ENCODE peak calls at places on chromosomes 6 and 20, in five cellular contexts. One of them, this sample, is unnamed.

GRCh38 chr6:19892250-19892649 is 55.1 kb downstream of the ID4 start:
- DNase-seq in AG10803: no peak
- DNase-seq in A549: no peak
- DNase-seq in natural killer cell: no peak
- DNase-seq in GM23338: no peak
- DNase-seq in this sample: no peak

GRCh38 chr6:118810420-118811027 is 83.4 kb upstream of the ASF1A start:
- DNase-seq in A549: no peak
- DNase-seq in GM23338: peak; percentile 41
- DNase-seq in AG10803: no peak
- DNase-seq in natural killer cell: peak; percentile 65
- DNase-seq in this sample: no peak

GRCh38 chr6:144953552-144954240 is 668.6 kb downstream of the UTRN start:
- DNase-seq in AG10803: peak; percentile 84
- DNase-seq in GM23338: no peak
- DNase-seq in natural killer cell: no peak
- DNase-seq in A549: peak; percentile 53
- DNase-seq in this sample: no peak

GRCh38 chr20:62835931-62836861 is 19.3 kb downstream of the COL9A3 start:
- DNase-seq in GM23338: no peak
- DNase-seq in AG10803: no peak
- DNase-seq in natural killer cell: no peak
- DNase-seq in A549: no peak
- DNase-seq in this sample: no peak

GRCh38 chr6:123520208-123520607 is 116.5 kb downstream of the TRDN start:
- DNase-seq in natural killer cell: no peak
- DNase-seq in AG10803: no peak
- DNase-seq in A549: no peak
- DNase-seq in GM23338: no peak
- DNase-seq in this sample: no peak

GRCh38 chr6:32972353-32973143 is 4.2 kb downstream of the BRD2 start:
- DNase-seq in GM23338: peak; percentile 35
- DNase-seq in AG10803: no peak
- DNase-seq in natural killer cell: peak; percentile 67
- DNase-seq in A549: no peak
- DNase-seq in this sample: peak; percentile 57

GRCh38 chr6:165850434-165851019 is 187.5 kb upstream of the PDE10A start:
- DNase-seq in A549: peak; percentile 53
- DNase-seq in natural killer cell: peak; percentile 39
- DNase-seq in AG10803: peak; percentile 55
- DNase-seq in GM23338: peak; percentile 68
- DNase-seq in this sample: peak; percentile 42

GRCh38 chr6:13908955-13909381 is 15.8 kb upstream of the RNF182 start:
- DNase-seq in AG10803: peak; percentile 66
- DNase-seq in natural killer cell: no peak
- DNase-seq in A549: peak; percentile 58
- DNase-seq in GM23338: peak; percentile 85
- DNase-seq in this sample: no peak

GRCh38 chr6:62367601-62368000 is 81.6 kb upstream of the KHDRBS2 start:
- DNase-seq in natural killer cell: no peak
- DNase-seq in AG10803: no peak
- DNase-seq in A549: no peak
- DNase-seq in GM23338: no peak
- DNase-seq in this sample: no peak

GRCh38 chr6:116263353-116263752 is 9.5 kb upstream of the TSPYL4 start:
- DNase-seq in GM23338: no peak
- DNase-seq in A549: no peak
- DNase-seq in AG10803: no peak
- DNase-seq in natural killer cell: no peak
- DNase-seq in this sample: no peak

GRCh38 chr20:34473262-34473883 is 42.8 kb upstream of the DYNLRB1 start:
- DNase-seq in A549: peak; percentile 74
- DNase-seq in GM23338: peak; percentile 71
- DNase-seq in natural killer cell: no peak
- DNase-seq in AG10803: peak; percentile 38
- DNase-seq in this sample: no peak

GRCh38 chr6:42099340-42100028 is 42.9 kb downstream of the C6orf132 start:
- DNase-seq in A549: no peak
- DNase-seq in AG10803: peak; percentile 41
- DNase-seq in GM23338: peak; percentile 44
- DNase-seq in natural killer cell: no peak
- DNase-seq in this sample: no peak

GRCh38 chr6:19879663-19880062 is 42.5 kb downstream of the ID4 start:
- DNase-seq in natural killer cell: no peak
- DNase-seq in GM23338: no peak
- DNase-seq in A549: no peak
- DNase-seq in AG10803: no peak
- DNase-seq in this sample: no peak

GRCh38 chr6:72890233-72890632 is 268.4 kb downstream of the KCNQ5 start:
- DNase-seq in natural killer cell: no peak
- DNase-seq in GM23338: no peak
- DNase-seq in AG10803: no peak
- DNase-seq in A549: no peak
- DNase-seq in this sample: no peak

GRCh38 chr20:10857362-10858070 is 183.7 kb upstream of the JAG1 start:
- DNase-seq in A549: peak; percentile 97
- DNase-seq in AG10803: peak; percentile 46
- DNase-seq in natural killer cell: no peak
- DNase-seq in GM23338: no peak
- DNase-seq in this sample: no peak

GRCh38 chr6:156783958-156784357 is 6.8 kb downstream of the ARID1B start:
- DNase-seq in A549: no peak
- DNase-seq in AG10803: no peak
- DNase-seq in GM23338: peak; percentile 70
- DNase-seq in natural killer cell: no peak
- DNase-seq in this sample: no peak

GRCh38 chr20:47111576-47111975 is 216.9 kb downstream of the EYA2 start:
- DNase-seq in A549: no peak
- DNase-seq in natural killer cell: no peak
- DNase-seq in GM23338: no peak
- DNase-seq in AG10803: no peak
- DNase-seq in this sample: no peak

GRCh38 chr6:128199461-128199860 is 298.6 kb upstream of the THEMIS start:
- DNase-seq in GM23338: no peak
- DNase-seq in AG10803: no peak
- DNase-seq in A549: no peak
- DNase-seq in natural killer cell: no peak
- DNase-seq in this sample: no peak

GRCh38 chr6:55670850-55671413 is 91.9 kb upstream of the HMGCLL1 start:
- DNase-seq in GM23338: peak; percentile 25
- DNase-seq in natural killer cell: no peak
- DNase-seq in A549: no peak
- DNase-seq in AG10803: no peak
- DNase-seq in this sample: no peak

GRCh38 chr6:100446115-100446921 is 18.4 kb downstream of the SIM1 start:
- DNase-seq in natural killer cell: no peak
- DNase-seq in AG10803: no peak
- DNase-seq in GM23338: peak; percentile 65
- DNase-seq in A549: no peak
- DNase-seq in this sample: no peak

GRCh38 chr6:25017932-25018581 is 82.3 kb upstream of the RIPOR2 start:
- DNase-seq in natural killer cell: peak; percentile 69
- DNase-seq in A549: peak; percentile 37
- DNase-seq in GM23338: peak; percentile 94
- DNase-seq in AG10803: peak; percentile 55
- DNase-seq in this sample: no peak

GRCh38 chr6:107571354-107571753 is 81.4 kb downstream of the SOBP start:
- DNase-seq in A549: no peak
- DNase-seq in GM23338: no peak
- DNase-seq in AG10803: no peak
- DNase-seq in natural killer cell: no peak
- DNase-seq in this sample: no peak

GRCh38 chr6:123014835-123015234 is 18.8 kb downstream of the CLVS2 start:
- DNase-seq in natural killer cell: no peak
- DNase-seq in AG10803: no peak
- DNase-seq in GM23338: no peak
- DNase-seq in A549: no peak
- DNase-seq in this sample: no peak

GRCh38 chr6:36280983-36281382 is 11.1 kb downstream of the PNPLA1 start:
- DNase-seq in A549: no peak
- DNase-seq in natural killer cell: no peak
- DNase-seq in GM23338: no peak
- DNase-seq in AG10803: no peak
- DNase-seq in this sample: no peak

GRCh38 chr6:148053209-148053608 is 289.4 kb upstream of the SASH1 start:
- DNase-seq in natural killer cell: no peak
- DNase-seq in A549: no peak
- DNase-seq in AG10803: no peak
- DNase-seq in GM23338: no peak
- DNase-seq in this sample: no peak

GRCh38 chr6:129498950-129499870 is 210.8 kb downstream of the ARHGAP18 start:
- DNase-seq in GM23338: peak; percentile 80
- DNase-seq in A549: peak; percentile 52
- DNase-seq in natural killer cell: no peak
- DNase-seq in AG10803: peak; percentile 53
- DNase-seq in this sample: no peak

GRCh38 chr6:84615113-84615850 is 149.1 kb downstream of the TBX18 start:
- DNase-seq in natural killer cell: no peak
- DNase-seq in GM23338: no peak
- DNase-seq in AG10803: peak; percentile 38
- DNase-seq in A549: no peak
- DNase-seq in this sample: no peak

GRCh38 chr20:32631916-32632460 is 41.8 kb downstream of the C20orf203 start:
- DNase-seq in natural killer cell: no peak
- DNase-seq in AG10803: no peak
- DNase-seq in GM23338: peak; percentile 66
- DNase-seq in A549: no peak
- DNase-seq in this sample: no peak
- TF ChIP-seq CTCF in natural killer cell: no peak
- TF ChIP-seq CTCF in AG10803: no peak
- TF ChIP-seq CTCF in GM23338: no peak
- TF ChIP-seq CTCF in A549: no peak
- TF ChIP-seq CTCF in this sample: no peak

DNA sequence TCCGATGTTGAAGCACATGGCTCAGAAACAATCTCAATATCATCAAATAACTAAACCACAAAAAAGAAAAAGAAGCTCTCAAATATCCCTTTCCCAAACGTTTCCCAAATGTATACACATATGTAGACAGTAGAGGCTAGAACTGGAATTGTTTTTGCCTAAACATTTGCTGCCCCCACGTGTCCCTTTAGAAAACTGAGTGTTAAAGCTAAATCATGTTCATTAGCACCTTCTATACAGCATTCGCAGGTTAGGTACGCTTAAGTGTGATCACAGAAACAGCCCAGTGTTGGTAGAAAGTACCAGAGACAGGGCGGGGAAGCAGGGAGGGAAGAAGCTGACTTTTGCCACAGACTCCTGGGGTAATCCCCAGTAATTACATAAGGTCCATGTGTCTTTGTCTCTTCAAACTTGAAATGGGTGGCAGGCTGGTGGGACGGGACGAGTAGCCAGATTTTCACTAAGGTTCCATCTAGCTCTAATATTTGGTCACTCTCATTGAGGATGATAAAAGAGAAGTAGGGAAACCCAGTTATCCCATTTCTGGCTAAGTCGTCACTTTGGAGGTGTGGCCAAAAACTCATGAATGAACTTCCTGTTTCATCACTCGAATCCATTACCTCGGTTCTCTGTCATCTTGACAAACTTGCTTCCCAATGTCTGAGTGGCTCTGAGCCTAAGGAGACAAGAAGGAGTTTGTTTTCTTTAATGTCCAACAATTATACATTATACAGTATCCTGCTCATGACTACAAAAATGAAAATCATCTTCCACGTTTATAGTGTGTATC is 15.0 kb upstream of the TFAP2A start:
- DNase-seq in AG10803: peak; percentile 54
- DNase-seq in natural killer cell: no peak
- DNase-seq in GM23338: peak; percentile 78
- DNase-seq in A549: peak; percentile 64
- DNase-seq in this sample: no peak
- TF ChIP-seq CTCF in AG10803: peak; percentile 65
- TF ChIP-seq CTCF in natural killer cell: peak; percentile 17
- TF ChIP-seq CTCF in GM23338: peak; percentile 83
- TF ChIP-seq CTCF in A549: peak; percentile 75
- TF ChIP-seq CTCF in this sample: no peak

DNA sequence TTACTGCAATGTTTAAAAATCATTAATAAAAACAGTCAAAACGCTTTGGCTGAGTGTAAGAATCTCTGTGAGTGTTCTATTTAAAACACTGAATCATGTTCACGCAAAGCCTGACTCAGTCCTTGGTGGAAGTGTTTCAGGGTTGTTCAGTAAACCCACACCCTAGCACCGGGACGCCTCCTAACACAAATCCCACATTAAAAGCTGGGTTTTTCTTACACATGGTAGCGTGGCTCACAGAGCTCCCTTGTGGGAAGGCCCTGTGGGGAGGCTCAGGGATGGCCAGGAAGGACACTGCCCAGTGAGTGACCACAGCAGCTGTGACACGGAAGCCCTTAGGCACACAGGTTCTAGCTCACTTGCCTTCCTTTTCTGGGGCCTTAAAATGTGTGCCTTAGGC is 80.2 kb downstream of the GMPR start:
- DNase-seq in natural killer cell: no peak
- DNase-seq in AG10803: peak; percentile 90
- DNase-seq in GM23338: no peak
- DNase-seq in A549: no peak
- DNase-seq in this sample: no peak
- TF ChIP-seq CTCF in natural killer cell: no peak
- TF ChIP-seq CTCF in AG10803: no peak
- TF ChIP-seq CTCF in GM23338: no peak
- TF ChIP-seq CTCF in A549: no peak
- TF ChIP-seq CTCF in this sample: no peak

GRCh38 chr6:114039835-114040234 is 68.9 kb upstream of the HDAC2 start:
- DNase-seq in A549: no peak
- DNase-seq in AG10803: no peak
- DNase-seq in GM23338: no peak
- DNase-seq in natural killer cell: no peak
- DNase-seq in this sample: no peak

GRCh38 chr6:114040871-114041270 is 69.9 kb upstream of the HDAC2 start:
- DNase-seq in A549: no peak
- DNase-seq in AG10803: peak; percentile 34
- DNase-seq in natural killer cell: no peak
- DNase-seq in GM23338: no peak
- DNase-seq in this sample: no peak

DNA sequence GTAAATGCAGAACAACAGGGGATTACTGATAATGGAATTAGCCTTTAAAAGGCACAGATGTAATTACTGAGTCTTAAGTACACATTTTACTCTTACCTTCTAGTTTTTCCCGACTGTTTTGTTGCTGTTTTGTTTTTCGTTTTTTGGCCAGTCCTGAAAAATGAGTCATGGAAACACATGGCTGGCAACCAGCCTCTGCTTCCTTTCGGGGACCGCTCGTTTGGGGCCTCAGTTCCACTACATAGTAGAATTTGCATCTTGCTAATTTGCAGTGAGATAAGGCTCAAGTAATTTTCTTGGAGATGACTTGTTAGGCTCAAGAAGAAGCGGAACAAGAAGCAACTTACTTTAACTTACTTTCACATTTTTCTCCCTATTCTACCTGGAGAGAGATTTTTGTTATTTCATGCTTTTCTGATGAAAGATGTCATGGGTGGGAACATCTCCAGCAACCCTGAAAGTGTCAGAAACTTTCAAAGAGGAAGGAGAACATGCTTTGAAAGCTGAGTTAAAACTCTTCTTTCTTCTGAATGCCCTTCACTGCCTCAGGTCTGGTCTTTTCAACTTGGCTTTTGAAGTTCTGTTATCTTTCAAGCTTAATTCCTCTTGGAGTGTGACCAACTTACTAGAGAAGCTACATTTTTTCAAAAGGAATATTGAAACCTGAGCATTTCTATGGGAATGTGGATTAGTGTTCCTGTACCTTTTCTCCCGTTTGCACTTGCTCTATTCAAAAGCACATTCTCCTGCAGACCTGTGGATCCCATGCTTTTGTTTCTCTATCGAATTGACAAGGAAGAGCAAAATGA is 71.5 kb upstream of the HDAC2 start:
- DNase-seq in AG10803: peak; percentile 10
- DNase-seq in GM23338: no peak
- DNase-seq in natural killer cell: no peak
- DNase-seq in A549: no peak
- DNase-seq in this sample: no peak
- TF ChIP-seq CTCF in AG10803: no peak
- TF ChIP-seq CTCF in GM23338: no peak
- TF ChIP-seq CTCF in natural killer cell: no peak
- TF ChIP-seq CTCF in A549: no peak
- TF ChIP-seq CTCF in this sample: no peak